ENCODE peak calls at places on chromosomes 6 and 20, in ten cellular contexts. Z is upper lobe of left lung, Y is breast epithelium, B is thyroid gland, A is tibial nerve, F is heart left ventricle, U is body of pancreas, J is sigmoid colon, M is A549, I is suprapubic skin. K is an unnamed sample. For H3K4me1, the result is how much of the 10 kb centered on the place peaks cover.

GRCh38 chr6:145008715-145009114 is 723.6 kb downstream of the UTRN start:
- DNase-seq in Y (no peak), U (no peak), M (no peak), J (no peak), Z (no peak), F (no peak), A (no peak), B (no peak), I (no peak), K (no peak)

GRCh38 chr6:112180095-112180820 is 74.1 kb downstream of the LAMA4 start:
- DNase-seq in M (peak), U (peak), A (no peak), Z (no peak), J (peak), B (no peak), F (no peak), Y (no peak), I (no peak), K (peak)

GRCh38 chr20:36179170-36179945 is 24.8 kb downstream of the EPB41L1 start:
- DNase-seq in I (no peak), Y (no peak), M (no peak), B (no peak), F (no peak), U (no peak), A (no peak), Z (no peak), J (no peak), K (no peak)

GRCh38 chr6:71886184-71887005 is at the start of gene RIMS1:
- DNase-seq in M (peak), I (no peak), U (peak), B (no peak), Y (no peak), J (peak), A (no peak), Z (no peak), F (no peak), K (no peak)

GRCh38 chr20:51003776-51004175 is 19.1 kb downstream of the KCNG1 start:
- DNase-seq in Y (no peak), B (no peak), Z (no peak), I (no peak), J (no peak), U (no peak), A (no peak), M (no peak), F (no peak), K (no peak)

GRCh38 chr6:43012364-43012763 is 1.4 kb downstream of the MEA1 start:
- DNase-seq in F (no peak), Z (no peak), J (no peak), U (no peak), I (no peak), A (no peak), B (no peak), M (no peak), Y (no peak), K (no peak)

GRCh38 chr6:73955800-73956199 is 259.8 kb downstream of the CD109 start:
- DNase-seq in I (no peak), A (no peak), U (no peak), B (no peak), Z (no peak), J (no peak), Y (no peak), F (no peak), M (no peak), K (no peak)

GRCh38 chr6:113184291-113184690 is 672.9 kb upstream of the MARCKS start:
- DNase-seq in Z (no peak), F (no peak), M (peak), J (no peak), Y (no peak), A (no peak), U (no peak), B (no peak), I (no peak), K (no peak)

GRCh38 chr6:154526997-154527396 is 16.5 kb upstream of the CNKSR3 start:
- DNase-seq in J (no peak), U (no peak), Y (no peak), M (no peak), B (no peak), F (no peak), I (no peak), Z (no peak), A (no peak), K (no peak)

GRCh38 chr6:122752493-122752892 is 27.0 kb upstream of the FABP7 start:
- DNase-seq in F (no peak), Y (no peak), A (no peak), U (no peak), M (no peak), I (no peak), J (no peak), Z (no peak), B (no peak), K (no peak)

GRCh38 chr20:32456869-32457421 is 98.8 kb downstream of the ASXL1 start:
- DNase-seq in Z (no peak), I (no peak), B (peak), U (peak), A (no peak), M (peak), J (no peak), F (peak), Y (no peak), K (no peak)

GRCh38 chr6:121668259-121668658 is 232.8 kb downstream of the GJA1 start:
- DNase-seq in J (no peak), A (no peak), B (no peak), U (no peak), M (no peak), F (no peak), Z (no peak), I (no peak), Y (no peak), K (no peak)

GRCh38 chr20:23637282-23638221 is at the start of gene CST3:
- DNase-seq in J (peak), F (peak), Z (peak), I (peak), M (peak), A (peak), U (peak), B (peak), Y (peak), K (peak)

GRCh38 chr20:17109307-17109706 is 117.5 kb upstream of the PCSK2 start:
- DNase-seq in M (no peak), B (no peak), F (no peak), A (no peak), J (no peak), I (no peak), U (no peak), Z (no peak), Y (no peak), K (no peak)

GRCh38 chr6:168929871-168930450 is 323.7 kb downstream of the THBS2 start:
- DNase-seq in B (no peak), F (no peak), Y (no peak), A (no peak), Z (no peak), I (no peak), J (no peak), U (no peak), M (no peak), K (no peak)

GRCh38 chr6:53189554-53189953 is 40.9 kb upstream of the GCM1 start:
- DNase-seq in M (no peak), Y (no peak), U (no peak), F (no peak), Z (no peak), I (no peak), B (no peak), A (no peak), J (no peak), K (no peak)

GRCh38 chr6:169921853-169922779 is 170.7 kb downstream of the ERMARD start:
- DNase-seq in B (no peak), Y (no peak), I (no peak), Z (no peak), F (no peak), M (no peak), A (no peak), U (no peak), J (peak), K (peak)

GRCh38 chr6:70166088-70166958 is 136.6 kb downstream of the COL9A1 start:
- DNase-seq in F (peak), U (peak), I (no peak), B (peak), A (peak), Y (no peak), J (no peak), M (peak), Z (peak), K (peak)

GRCh38 chr6:101761124-101761601 is 367.7 kb downstream of the GRIK2 start:
- DNase-seq in Z (no peak), I (no peak), A (peak), Y (no peak), F (no peak), M (peak), J (no peak), U (no peak), B (no peak), K (peak)

GRCh38 chr6:6646859-6647258 is 58.3 kb downstream of the LY86 start:
- DNase-seq in B (no peak), Z (no peak), U (no peak), J (no peak), Y (no peak), F (no peak), M (no peak), A (no peak), I (no peak), K (no peak)

GRCh38 chr6:159127701-159128100 is 41.5 kb upstream of the FNDC1 start:
- DNase-seq in U (no peak), B (no peak), M (no peak), J (no peak), I (no peak), Z (no peak), A (no peak), F (no peak), Y (no peak), K (no peak)

GRCh38 chr6:112957526-112957916 is 610.4 kb downstream of the RFPL4B start:
- DNase-seq in Z (no peak), M (no peak), B (no peak), I (no peak), Y (no peak), A (no peak), F (no peak), U (no peak), J (no peak), K (no peak)

GRCh38 chr20:1718604-1719384 is 61.2 kb upstream of the SIRPG start:
- DNase-seq in I (peak), U (no peak), A (peak), J (peak), M (peak), Z (no peak), B (no peak), F (no peak), Y (no peak), K (peak)

GRCh38 chr6:157267109-157267611 is 56.2 kb downstream of the TMEM242 start:
- DNase-seq in U (no peak), B (no peak), Z (no peak), A (no peak), J (peak), I (no peak), Y (no peak), F (no peak), M (no peak), K (no peak)

GRCh38 chr20:9112541-9113515 is 43.9 kb downstream of the PLCB4 start:
- DNase-seq in F (peak), M (no peak), Z (no peak), A (peak), B (peak), J (no peak), U (peak), Y (no peak), I (no peak), K (peak)

GRCh38 chr6:7108196-7108963 is 619 bp downstream of the RREB1 start:
- DNase-seq in A (peak), Y (peak), U (peak), B (peak), M (peak), I (peak), F (peak), J (peak), Z (peak), K (peak)

GRCh38 chr20:46000571-46001145 is 8.1 kb upstream of the MMP9 start:
- DNase-seq in F (no peak), U (no peak), A (no peak), Z (no peak), J (peak), B (no peak), Y (no peak), M (no peak), I (no peak), K (no peak)

GRCh38 chr6:111846511-111847409 is 26.5 kb downstream of the FYN start:
- DNase-seq in M (no peak), B (peak), A (no peak), J (peak), U (no peak), Z (no peak), I (no peak), F (peak), Y (no peak), K (no peak)

GRCh38 chr6:135180458-135181332 is at the start of gene MYB:
- DNase-seq in A (no peak), U (peak), B (peak), J (no peak), Y (peak), Z (peak), M (peak), F (peak), I (peak), K (peak)

GRCh38 chr20:23139524-23139923 is 53.4 kb upstream of the CD93 start:
- DNase-seq in I (peak), Z (no peak), J (peak), U (peak), B (peak), M (no peak), Y (no peak), F (no peak), A (no peak), K (no peak)

GRCh38 chr20:63695419-63696310 is 787 bp upstream of the TNFRSF6B start:
- DNase-seq in M (no peak), A (no peak), I (peak), Y (no peak), J (peak), U (peak), B (no peak), F (peak), Z (no peak), K (no peak)

GRCh38 chr6:168420706-168421105 is 20.3 kb upstream of the SMOC2 start:
- DNase-seq in Y (no peak), M (no peak), J (no peak), A (no peak), U (no peak), I (no peak), Z (no peak), F (no peak), B (no peak), K (no peak)

GRCh38 chr6:147503587-147503986 is 4.9 kb upstream of the SAMD5 start:
- DNase-seq in F (no peak), A (no peak), B (no peak), Z (no peak), U (no peak), M (no peak), Y (no peak), I (no peak), J (no peak), K (no peak)

GRCh38 chr6:15489563-15489962 is 173.3 kb downstream of the DTNBP1 start:
- DNase-seq in F (no peak), Y (no peak), B (no peak), A (no peak), J (no peak), Z (no peak), I (no peak), M (no peak), U (no peak), K (peak)

GRCh38 chr20:33584976-33585375 is 77.2 kb upstream of the C20orf144 start:
- DNase-seq in F (no peak), A (no peak), J (no peak), U (no peak), B (no peak), Z (no peak), M (no peak), Y (no peak), I (no peak), K (no peak)

GRCh38 chr6:79215233-79215824 is 19.2 kb downstream of the HMGN3 start:
- DNase-seq in Z (no peak), M (no peak), B (no peak), Y (no peak), I (no peak), F (no peak), A (no peak), J (no peak), U (no peak), K (peak)

GRCh38 chr20:34316191-34316814 is 13.1 kb upstream of the AHCY start:
- DNase-seq in J (no peak), M (peak), U (no peak), Z (no peak), B (no peak), I (no peak), F (no peak), A (no peak), Y (no peak), K (no peak)

GRCh38 chr20:57161478-57162194 is 104.8 kb downstream of the BMP7 start:
- DNase-seq in J (peak), M (no peak), U (no peak), Z (no peak), I (no peak), Y (no peak), B (no peak), F (peak), A (no peak), K (no peak)

GRCh38 chr6:52389626-52390360 is 27.8 kb downstream of the PAQR8 start:
- DNase-seq in B (peak), M (peak), J (no peak), A (no peak), Y (no peak), Z (peak), U (peak), I (peak), F (peak), K (peak)

GRCh38 chr6:35727206-35727934 is 9.5 kb upstream of the ARMC12 start:
- DNase-seq in B (peak), U (peak), Y (peak), J (peak), I (peak), A (peak), Z (peak), M (peak), F (peak), K (peak)
- H3K4me1 ChIP-seq in B (half or more), U (half or more), Y (half or more), J (under half), I (half or more), A (half or more), Z (half or more), M (half or more), F (half or more), K (half or more)

GRCh38 chr6:5003604-5004372 is at the start of gene RPP40:
- DNase-seq in F (peak), U (peak), I (peak), A (peak), Y (peak), B (peak), J (peak), Z (peak), M (peak), K (peak)
- TF ChIP-seq POLR2A in F (no peak), U (peak), I (no peak), A (peak), Y (no peak), B (no peak), J (no peak), Z (peak), M (peak), K (peak)

GRCh38 chr6:38492031-38492430 is 147.7 kb downstream of the BTBD9 start:
- DNase-seq in Y (no peak), J (no peak), U (no peak), B (no peak), F (no peak), I (no peak), M (no peak), A (no peak), Z (no peak), K (no peak)

GRCh38 chr6:38489951-38490350 is 149.8 kb downstream of the BTBD9 start:
- DNase-seq in U (no peak), A (no peak), J (no peak), F (no peak), Y (no peak), Z (no peak), I (no peak), B (no peak), M (no peak), K (no peak)

GRCh38 chr6:38487423-38487822 is 152.3 kb downstream of the BTBD9 start:
- DNase-seq in F (no peak), A (no peak), B (no peak), J (no peak), I (no peak), M (no peak), Z (no peak), U (no peak), Y (no peak), K (no peak)

GRCh38 chr6:38484656-38485055 is 155.1 kb downstream of the BTBD9 start:
- DNase-seq in Y (no peak), M (no peak), Z (no peak), A (no peak), J (no peak), U (no peak), I (no peak), B (no peak), F (no peak), K (no peak)

DNA sequence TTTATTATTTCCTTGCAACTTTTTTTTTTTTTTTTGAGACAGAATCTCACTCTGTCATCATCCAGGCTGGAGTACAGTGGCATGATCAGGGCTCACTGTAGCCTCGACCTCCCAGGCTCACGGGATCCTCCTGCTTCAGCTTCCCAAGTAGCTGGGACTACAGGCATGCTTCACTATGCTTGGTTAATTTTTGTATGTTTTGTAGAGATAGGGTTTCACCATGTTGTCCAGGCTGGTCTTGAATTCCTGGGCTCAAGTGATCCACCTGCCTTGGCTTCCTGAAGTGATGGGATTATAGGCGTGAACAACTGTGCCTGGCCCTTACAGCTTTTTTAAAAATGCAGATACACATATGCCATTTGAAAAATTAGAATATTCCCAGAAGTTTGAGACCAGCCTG is 150.9 kb downstream of the BTBD9 start:
- DNase-seq in F (no peak), J (no peak), Y (no peak), Z (no peak), I (no peak), U (no peak), A (no peak), B (peak), M (no peak), K (no peak)
- H3K4me1 ChIP-seq in F (under half), J (under half), Y (under half), Z (under half), I (under half), U (under half), A (under half), B (under half), M (under half), K (under half)

GRCh38 chr20:49278036-49278816 is at the start of gene ZNFX1:
- DNase-seq in Y (peak), Z (peak), I (peak), U (peak), B (peak), M (peak), J (peak), A (peak), F (peak), K (peak)

GRCh38 chr20:49277786-49278035 is 146 bp downstream of the ZNFX1 start:
- DNase-seq in A (no peak), B (no peak), I (no peak), F (no peak), U (no peak), J (no peak), Z (no peak), M (no peak), Y (no peak), K (no peak)

GRCh38 chr20:49276201-49276894 is 1.5 kb downstream of the ZNFX1 start:
- DNase-seq in Z (peak), U (no peak), I (no peak), J (no peak), M (no peak), A (peak), F (peak), B (peak), Y (no peak), K (peak)

GRCh38 chr20:49275634-49276033 is 2.2 kb downstream of the ZNFX1 start:
- DNase-seq in A (no peak), J (no peak), B (no peak), Y (no peak), U (no peak), F (no peak), I (no peak), Z (no peak), M (no peak), K (no peak)

GRCh38 chr20:49276895-49277785 is 717 bp downstream of the ZNFX1 start:
- DNase-seq in J (peak), F (peak), Y (peak), U (peak), A (peak), M (no peak), B (peak), Z (peak), I (peak), K (peak)
- TF ChIP-seq POLR2A in J (no peak), F (no peak), Y (no peak), U (no peak), A (no peak), M (no peak), B (no peak), Z (no peak), I (no peak), K (no peak)

GRCh38 chr6:81969814-81970213 is 217.3 kb upstream of the TENT5A start:
- DNase-seq in U (no peak), J (no peak), A (no peak), B (no peak), Y (no peak), M (no peak), Z (no peak), I (no peak), F (no peak), K (no peak)
- H3K4me1 ChIP-seq in U (under half), J (under half), A (under half), B (under half), Y (under half), M (under half), Z (under half), I (under half), F (under half), K (under half)

GRCh38 chr6:107059606-107060005 is 31.6 kb downstream of the MTRES1 start:
- DNase-seq in U (no peak), I (no peak), M (no peak), A (no peak), B (no peak), F (no peak), Y (no peak), Z (no peak), J (no peak), K (no peak)
- TF ChIP-seq POLR2A in U (no peak), I (no peak), M (no peak), A (no peak), B (no peak), F (no peak), Y (no peak), Z (no peak), J (no peak), K (no peak)

K was measured in adrenal gland.